ENCODE peak calls at places on chromosomes 1 and 21, in nine cellular contexts. One of them, this sample, is unnamed.

GRCh38 chr1:8004803-8005573 is 21.1 kb downstream of the ERRFI1 start:
- DNase-seq in Calu3: peak; percentile 26
- DNase-seq in progenitor cell of endocrine pancreas: no peak
- DNase-seq in spleen: no peak
- DNase-seq in adrenal gland: peak; percentile 95
- DNase-seq in astrocyte of the spinal cord: peak; percentile 94
- DNase-seq in HFFc6: peak; percentile 93
- DNase-seq in glutamatergic neuron: no peak
- DNase-seq in D721Med: no peak
- DNase-seq in this sample: no peak

GRCh38 chr1:60765204-60765603 is 317.2 kb upstream of the NFIA start:
- DNase-seq in D721Med: no peak
- DNase-seq in adrenal gland: peak; percentile 39
- DNase-seq in astrocyte of the spinal cord: peak; percentile 31
- DNase-seq in Calu3: peak; percentile 36
- DNase-seq in glutamatergic neuron: peak; percentile 28
- DNase-seq in HFFc6: no peak
- DNase-seq in progenitor cell of endocrine pancreas: no peak
- DNase-seq in spleen: no peak
- DNase-seq in this sample: no peak

GRCh38 chr1:15836772-15837669 is 10.5 kb upstream of the SPEN start:
- DNase-seq in spleen: peak; percentile 91
- DNase-seq in D721Med: no peak
- DNase-seq in Calu3: no peak
- DNase-seq in adrenal gland: peak; percentile 35
- DNase-seq in HFFc6: no peak
- DNase-seq in astrocyte of the spinal cord: no peak
- DNase-seq in progenitor cell of endocrine pancreas: no peak
- DNase-seq in glutamatergic neuron: no peak
- DNase-seq in this sample: peak; percentile 70

GRCh38 chr1:201051399-201051798 is 27.9 kb upstream of the KIF21B start:
- DNase-seq in spleen: no peak
- DNase-seq in HFFc6: no peak
- DNase-seq in adrenal gland: no peak
- DNase-seq in progenitor cell of endocrine pancreas: no peak
- DNase-seq in astrocyte of the spinal cord: no peak
- DNase-seq in D721Med: no peak
- DNase-seq in Calu3: no peak
- DNase-seq in glutamatergic neuron: no peak
- DNase-seq in this sample: no peak

GRCh38 chr21:36535618-36536241 is 55.8 kb upstream of the CLDN14 start:
- DNase-seq in Calu3: no peak
- DNase-seq in HFFc6: no peak
- DNase-seq in progenitor cell of endocrine pancreas: no peak
- DNase-seq in adrenal gland: no peak
- DNase-seq in glutamatergic neuron: peak; percentile 37
- DNase-seq in astrocyte of the spinal cord: no peak
- DNase-seq in D721Med: no peak
- DNase-seq in spleen: no peak
- DNase-seq in this sample: no peak

GRCh38 chr1:85297855-85298629 is 21.6 kb upstream of the BCL10 start:
- DNase-seq in spleen: peak; percentile 80
- DNase-seq in D721Med: no peak
- DNase-seq in HFFc6: peak; percentile 96
- DNase-seq in adrenal gland: peak; percentile 61
- DNase-seq in progenitor cell of endocrine pancreas: no peak
- DNase-seq in astrocyte of the spinal cord: peak; percentile 99
- DNase-seq in Calu3: peak; percentile 79
- DNase-seq in glutamatergic neuron: no peak
- DNase-seq in this sample: peak; percentile 60

GRCh38 chr1:167562697-167563096 is 9.1 kb upstream of the CREG1 start:
- DNase-seq in HFFc6: no peak
- DNase-seq in adrenal gland: no peak
- DNase-seq in glutamatergic neuron: no peak
- DNase-seq in progenitor cell of endocrine pancreas: no peak
- DNase-seq in D721Med: no peak
- DNase-seq in Calu3: no peak
- DNase-seq in astrocyte of the spinal cord: no peak
- DNase-seq in spleen: no peak
- DNase-seq in this sample: no peak

GRCh38 chr1:113538225-113538624 is 147.9 kb downstream of the MAGI3 start:
- DNase-seq in HFFc6: peak; percentile 66
- DNase-seq in astrocyte of the spinal cord: peak; percentile 28
- DNase-seq in spleen: no peak
- DNase-seq in glutamatergic neuron: no peak
- DNase-seq in progenitor cell of endocrine pancreas: no peak
- DNase-seq in Calu3: no peak
- DNase-seq in adrenal gland: no peak
- DNase-seq in D721Med: no peak
- DNase-seq in this sample: no peak

GRCh38 chr1:223341111-223341510 is 22.9 kb downstream of the SUSD4 start:
- DNase-seq in progenitor cell of endocrine pancreas: no peak
- DNase-seq in glutamatergic neuron: peak; percentile 69
- DNase-seq in Calu3: no peak
- DNase-seq in spleen: peak; percentile 61
- DNase-seq in astrocyte of the spinal cord: peak; percentile 37
- DNase-seq in HFFc6: peak; percentile 8
- DNase-seq in adrenal gland: peak; percentile 20
- DNase-seq in D721Med: no peak
- DNase-seq in this sample: no peak

GRCh38 chr1:17831619-17832018 is 76.5 kb downstream of the ACTL8 start:
- DNase-seq in progenitor cell of endocrine pancreas: peak; percentile 57
- DNase-seq in D721Med: no peak
- DNase-seq in spleen: no peak
- DNase-seq in HFFc6: peak; percentile 24
- DNase-seq in adrenal gland: peak; percentile 24
- DNase-seq in astrocyte of the spinal cord: peak; percentile 41
- DNase-seq in glutamatergic neuron: no peak
- DNase-seq in Calu3: peak; percentile 6
- DNase-seq in this sample: no peak

GRCh38 chr1:207520946-207521345 is 25.0 kb downstream of the CR1 start:
- DNase-seq in adrenal gland: no peak
- DNase-seq in D721Med: no peak
- DNase-seq in Calu3: no peak
- DNase-seq in glutamatergic neuron: no peak
- DNase-seq in HFFc6: no peak
- DNase-seq in astrocyte of the spinal cord: no peak
- DNase-seq in progenitor cell of endocrine pancreas: no peak
- DNase-seq in spleen: no peak
- DNase-seq in this sample: no peak

GRCh38 chr1:183472488-183473285 is at the start of gene SMG7:
- DNase-seq in Calu3: peak; percentile 49
- DNase-seq in spleen: peak; percentile 94
- DNase-seq in adrenal gland: no peak
- DNase-seq in HFFc6: peak; percentile 11
- DNase-seq in D721Med: peak; percentile 22
- DNase-seq in progenitor cell of endocrine pancreas: no peak
- DNase-seq in glutamatergic neuron: peak; percentile 67
- DNase-seq in astrocyte of the spinal cord: no peak
- DNase-seq in this sample: no peak

GRCh38 chr1:175599212-175599681 is 144.1 kb downstream of the TNR start:
- DNase-seq in progenitor cell of endocrine pancreas: peak; percentile 14
- DNase-seq in D721Med: no peak
- DNase-seq in astrocyte of the spinal cord: no peak
- DNase-seq in adrenal gland: no peak
- DNase-seq in glutamatergic neuron: peak; percentile 70
- DNase-seq in HFFc6: no peak
- DNase-seq in spleen: peak; percentile 88
- DNase-seq in Calu3: no peak
- DNase-seq in this sample: peak; percentile 28

GRCh38 chr21:37575536-37576083 is 209.0 kb downstream of the DYRK1A start:
- DNase-seq in progenitor cell of endocrine pancreas: no peak
- DNase-seq in astrocyte of the spinal cord: no peak
- DNase-seq in HFFc6: no peak
- DNase-seq in adrenal gland: no peak
- DNase-seq in glutamatergic neuron: no peak
- DNase-seq in Calu3: no peak
- DNase-seq in spleen: no peak
- DNase-seq in D721Med: no peak
- DNase-seq in this sample: no peak

GRCh38 chr1:153962088-153963029 is 978 bp downstream of the SLC39A1 start:
- DNase-seq in adrenal gland: peak; percentile 85
- DNase-seq in progenitor cell of endocrine pancreas: no peak
- DNase-seq in astrocyte of the spinal cord: peak; percentile 31
- DNase-seq in HFFc6: peak; percentile 50
- DNase-seq in Calu3: peak; percentile 41
- DNase-seq in spleen: peak; percentile 83
- DNase-seq in D721Med: no peak
- DNase-seq in glutamatergic neuron: no peak
- DNase-seq in this sample: no peak

GRCh38 chr21:15009964-15010363 is 54.8 kb downstream of the NRIP1 start:
- DNase-seq in D721Med: no peak
- DNase-seq in astrocyte of the spinal cord: peak; percentile 81
- DNase-seq in progenitor cell of endocrine pancreas: no peak
- DNase-seq in glutamatergic neuron: no peak
- DNase-seq in HFFc6: peak; percentile 77
- DNase-seq in adrenal gland: no peak
- DNase-seq in spleen: no peak
- DNase-seq in Calu3: no peak
- DNase-seq in this sample: no peak

GRCh38 chr1:47898156-47898825 is 98.9 kb downstream of the TRABD2B start:
- DNase-seq in D721Med: no peak
- DNase-seq in Calu3: no peak
- DNase-seq in astrocyte of the spinal cord: no peak
- DNase-seq in adrenal gland: no peak
- DNase-seq in progenitor cell of endocrine pancreas: no peak
- DNase-seq in HFFc6: no peak
- DNase-seq in spleen: no peak
- DNase-seq in glutamatergic neuron: no peak
- DNase-seq in this sample: no peak

GRCh38 chr1:54285815-54286214 is 85.8 kb downstream of the MRPL37 start:
- DNase-seq in progenitor cell of endocrine pancreas: no peak
- DNase-seq in astrocyte of the spinal cord: no peak
- DNase-seq in glutamatergic neuron: no peak
- DNase-seq in spleen: no peak
- DNase-seq in Calu3: no peak
- DNase-seq in adrenal gland: no peak
- DNase-seq in HFFc6: no peak
- DNase-seq in D721Med: no peak
- DNase-seq in this sample: no peak

GRCh38 chr1:54284781-54285563 is 85.0 kb downstream of the MRPL37 start:
- DNase-seq in HFFc6: no peak
- DNase-seq in glutamatergic neuron: no peak
- DNase-seq in adrenal gland: no peak
- DNase-seq in progenitor cell of endocrine pancreas: no peak
- DNase-seq in astrocyte of the spinal cord: no peak
- DNase-seq in spleen: no peak
- DNase-seq in D721Med: no peak
- DNase-seq in Calu3: no peak
- DNase-seq in this sample: no peak

GRCh38 chr1:54282101-54282847 is 82.3 kb downstream of the MRPL37 start:
- DNase-seq in HFFc6: no peak
- DNase-seq in astrocyte of the spinal cord: no peak
- DNase-seq in adrenal gland: no peak
- DNase-seq in glutamatergic neuron: no peak
- DNase-seq in progenitor cell of endocrine pancreas: no peak
- DNase-seq in spleen: no peak
- DNase-seq in D721Med: no peak
- DNase-seq in Calu3: peak; percentile 19
- DNase-seq in this sample: no peak

GRCh38 chr1:54283997-54284385 is 84.0 kb downstream of the MRPL37 start:
- DNase-seq in astrocyte of the spinal cord: no peak
- DNase-seq in progenitor cell of endocrine pancreas: no peak
- DNase-seq in spleen: no peak
- DNase-seq in HFFc6: no peak
- DNase-seq in glutamatergic neuron: no peak
- DNase-seq in Calu3: no peak
- DNase-seq in D721Med: no peak
- DNase-seq in adrenal gland: no peak
- DNase-seq in this sample: no peak

GRCh38 chr1:54283214-54283996 is 83.4 kb downstream of the MRPL37 start:
- DNase-seq in astrocyte of the spinal cord: no peak
- DNase-seq in D721Med: no peak
- DNase-seq in Calu3: no peak
- DNase-seq in progenitor cell of endocrine pancreas: no peak
- DNase-seq in glutamatergic neuron: no peak
- DNase-seq in spleen: no peak
- DNase-seq in HFFc6: no peak
- DNase-seq in adrenal gland: no peak
- DNase-seq in this sample: no peak
- TF ChIP-seq CTCF in astrocyte of the spinal cord: no peak
- TF ChIP-seq CTCF in D721Med: no peak
- TF ChIP-seq CTCF in Calu3: no peak
- TF ChIP-seq CTCF in progenitor cell of endocrine pancreas: no peak
- TF ChIP-seq CTCF in glutamatergic neuron: no peak
- TF ChIP-seq CTCF in spleen: no peak
- TF ChIP-seq CTCF in HFFc6: no peak
- TF ChIP-seq CTCF in adrenal gland: no peak
- TF ChIP-seq CTCF in this sample: no peak

GRCh38 chr1:188782220-188782841 is 1695.3 kb downstream of the BRINP3 start:
- DNase-seq in astrocyte of the spinal cord: peak; percentile 41
- DNase-seq in Calu3: peak; percentile 58
- DNase-seq in adrenal gland: peak; percentile 23
- DNase-seq in D721Med: no peak
- DNase-seq in spleen: no peak
- DNase-seq in HFFc6: no peak
- DNase-seq in progenitor cell of endocrine pancreas: no peak
- DNase-seq in glutamatergic neuron: peak; percentile 19
- DNase-seq in this sample: no peak
- TF ChIP-seq CTCF in astrocyte of the spinal cord: peak; percentile 64
- TF ChIP-seq CTCF in Calu3: peak; percentile 86
- TF ChIP-seq CTCF in adrenal gland: peak; percentile 56
- TF ChIP-seq CTCF in D721Med: peak; percentile 79
- TF ChIP-seq CTCF in spleen: no peak
- TF ChIP-seq CTCF in HFFc6: peak; percentile 55
- TF ChIP-seq CTCF in progenitor cell of endocrine pancreas: peak; percentile 83
- TF ChIP-seq CTCF in glutamatergic neuron: peak; percentile 84
- TF ChIP-seq CTCF in this sample: no peak

GRCh38 chr1:151968791-151969399 is 24.8 kb downstream of the S100A10 start:
- DNase-seq in astrocyte of the spinal cord: no peak
- DNase-seq in spleen: no peak
- DNase-seq in D721Med: no peak
- DNase-seq in glutamatergic neuron: no peak
- DNase-seq in progenitor cell of endocrine pancreas: no peak
- DNase-seq in HFFc6: no peak
- DNase-seq in Calu3: no peak
- DNase-seq in adrenal gland: no peak
- DNase-seq in this sample: no peak
- TF ChIP-seq CTCF in astrocyte of the spinal cord: peak; percentile 2
- TF ChIP-seq CTCF in spleen: no peak
- TF ChIP-seq CTCF in D721Med: no peak
- TF ChIP-seq CTCF in glutamatergic neuron: no peak
- TF ChIP-seq CTCF in progenitor cell of endocrine pancreas: no peak
- TF ChIP-seq CTCF in HFFc6: no peak
- TF ChIP-seq CTCF in Calu3: no peak
- TF ChIP-seq CTCF in adrenal gland: no peak
- TF ChIP-seq CTCF in this sample: no peak

DNA sequence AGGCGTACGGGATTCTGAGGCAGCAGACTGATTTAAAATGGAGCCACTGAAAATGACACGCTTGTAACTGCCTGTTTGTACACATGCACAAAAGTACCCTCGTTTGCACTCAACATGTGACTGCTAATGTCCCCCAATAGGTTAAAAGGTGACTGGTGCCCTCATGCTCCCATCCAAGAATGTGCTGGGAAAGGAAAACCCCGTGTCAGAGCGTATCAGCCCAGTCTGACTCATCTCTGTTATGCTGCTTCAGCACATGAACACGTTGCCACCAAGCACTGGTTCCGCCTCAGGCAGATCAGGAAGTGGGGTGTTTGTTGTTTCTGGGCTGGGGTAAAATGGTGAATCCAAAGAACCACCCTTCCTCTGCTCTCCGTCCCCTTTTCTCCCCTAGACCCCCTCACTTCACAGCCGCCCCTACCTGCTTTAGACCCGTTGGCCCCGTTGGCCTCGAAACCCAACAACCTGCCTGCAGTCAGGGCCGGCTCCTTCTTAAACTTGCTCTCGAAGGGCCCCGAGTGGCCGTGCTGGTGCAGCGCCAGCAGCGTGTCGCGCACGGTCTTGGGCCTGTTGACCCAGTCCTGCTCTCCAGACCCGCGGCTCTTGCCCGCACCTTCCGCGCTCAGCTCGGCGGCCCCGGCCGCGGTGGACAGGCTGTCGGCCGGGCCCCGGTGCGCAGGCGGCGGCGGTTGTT is 1.8 kb downstream of the IRF2BP2 start:
- DNase-seq in progenitor cell of endocrine pancreas: peak; percentile 30
- DNase-seq in HFFc6: peak; percentile 93
- DNase-seq in adrenal gland: peak; percentile 92
- DNase-seq in spleen: peak; percentile 93
- DNase-seq in astrocyte of the spinal cord: peak; percentile 92
- DNase-seq in Calu3: peak; percentile 81
- DNase-seq in D721Med: no peak
- DNase-seq in glutamatergic neuron: peak; percentile 45
- DNase-seq in this sample: peak; percentile 73
- TF ChIP-seq CTCF in progenitor cell of endocrine pancreas: peak; percentile 8
- TF ChIP-seq CTCF in HFFc6: peak; percentile 21
- TF ChIP-seq CTCF in adrenal gland: no peak
- TF ChIP-seq CTCF in spleen: no peak
- TF ChIP-seq CTCF in astrocyte of the spinal cord: no peak
- TF ChIP-seq CTCF in Calu3: no peak
- TF ChIP-seq CTCF in D721Med: no peak
- TF ChIP-seq CTCF in glutamatergic neuron: no peak
- TF ChIP-seq CTCF in this sample: no peak